ENCODE peak calls at places on chromosomes 6 and 20, in five cellular contexts. U, X, K, B and W are unnamed samples.

GRCh38 chr20:61186771-61187170 is 65.3 kb upstream of the CDH4 start:
- DNase-seq in U (peak; percentile 45), X (no peak), K (no peak), B (no peak), W (no peak)

GRCh38 chr6:128252293-128253176 is 267.9 kb downstream of the PTPRK start:
- DNase-seq in U (no peak), X (no peak), K (no peak), B (no peak), W (no peak)

GRCh38 chr6:7045331-7045730 is 62.4 kb upstream of the RREB1 start:
- DNase-seq in U (no peak), X (no peak), K (no peak), B (no peak), W (no peak)

GRCh38 chr6:26159417-26160273 is 72.4 kb downstream of the HFE start:
- DNase-seq in U (no peak), X (no peak), K (no peak), B (peak; percentile 71), W (no peak)

GRCh38 chr6:73854998-73855718 is 159.2 kb downstream of the CD109 start:
- DNase-seq in U (peak; percentile 6), X (peak; percentile 44), K (no peak), B (peak; percentile 72), W (no peak)

GRCh38 chr20:55069951-55070350 is 594.6 kb downstream of the DOK5 start:
- DNase-seq in U (no peak), X (no peak), K (no peak), B (no peak), W (no peak)

GRCh38 chr6:56995347-56995746 is 40.4 kb downstream of the BEND6 start:
- DNase-seq in U (no peak), X (no peak), K (no peak), B (no peak), W (no peak)

GRCh38 chr6:111972714-111973678 is 80.9 kb upstream of the CCN6 start:
- DNase-seq in U (peak; percentile 97), X (peak; percentile 78), K (no peak), B (no peak), W (peak; percentile 53)

GRCh38 chr6:138520463-138520862 is 21.2 kb upstream of the NHSL1 start:
- DNase-seq in U (no peak), X (no peak), K (no peak), B (peak; percentile 21), W (no peak)

GRCh38 chr20:40438161-40438835 is 250.7 kb downstream of the MAFB start:
- DNase-seq in U (peak; percentile 54), X (no peak), K (no peak), B (no peak), W (no peak)

GRCh38 chr6:46042355-46042999 is 26.8 kb upstream of the CLIC5 start:
- DNase-seq in U (peak; percentile 50), X (no peak), K (no peak), B (peak; percentile 41), W (no peak)

GRCh38 chr20:39778847-39779641 is 816.9 kb downstream of the DHX35 start:
- DNase-seq in U (no peak), X (no peak), K (no peak), B (no peak), W (no peak)

GRCh38 chr6:134979142-134979541 is 29.2 kb upstream of the ALDH8A1 start:
- DNase-seq in U (no peak), X (no peak), K (no peak), B (peak; percentile 80), W (no peak)

GRCh38 chr6:134707342-134707982 is 242.4 kb downstream of the ALDH8A1 start:
- DNase-seq in U (peak; percentile 70), X (no peak), K (no peak), B (no peak), W (no peak)

GRCh38 chr20:46331612-46332361 is 23.5 kb upstream of the CDH22 start:
- DNase-seq in U (no peak), X (no peak), K (no peak), B (no peak), W (no peak)

GRCh38 chr6:96878101-96878500 is 19.6 kb downstream of the NDUFAF4 start:
- DNase-seq in U (no peak), X (no peak), K (no peak), B (no peak), W (no peak)

GRCh38 chr6:152338335-152339125 is 298.6 kb downstream of the SYNE1 start:
- DNase-seq in U (peak; percentile 39), X (peak; percentile 56), K (no peak), B (peak; percentile 48), W (peak; percentile 68)

GRCh38 chr6:145809785-145810184 is 4.8 kb downstream of the FBXO30 start:
- DNase-seq in U (no peak), X (no peak), K (no peak), B (no peak), W (no peak)

GRCh38 chr6:110550353-110550752 is 73.9 kb upstream of the SLC22A16 start:
- DNase-seq in U (no peak), X (no peak), K (no peak), B (no peak), W (no peak)

GRCh38 chr6:20454201-20454824 is 52.6 kb downstream of the E2F3 start:
- DNase-seq in U (no peak), X (no peak), K (no peak), B (no peak), W (no peak)

GRCh38 chr6:14724546-14724945 is 521.3 kb upstream of the JARID2 start:
- DNase-seq in U (no peak), X (no peak), K (no peak), B (no peak), W (no peak)

GRCh38 chr6:170329321-170329720 is 22.8 kb downstream of the FAM120B start:
- DNase-seq in U (no peak), X (no peak), K (no peak), B (no peak), W (no peak)

GRCh38 chr6:54813901-54814300 is 32.7 kb upstream of the FAM83B start:
- DNase-seq in U (no peak), X (no peak), K (no peak), B (no peak), W (no peak)

GRCh38 chr6:30599625-30600324 is 17.3 kb downstream of the PPP1R10 start:
- DNase-seq in U (no peak), X (no peak), K (no peak), B (no peak), W (no peak)

GRCh38 chr6:83285917-83286316 is 92.8 kb downstream of the RWDD2A start:
- DNase-seq in U (no peak), X (no peak), K (no peak), B (no peak), W (no peak)

GRCh38 chr6:156662025-156662445 is 115.1 kb upstream of the ARID1B start:
- DNase-seq in U (peak; percentile 76), X (no peak), K (no peak), B (no peak), W (no peak)

GRCh38 chr6:139708342-139709199 is 334.1 kb upstream of the CITED2 start:
- DNase-seq in U (peak; percentile 88), X (no peak), K (no peak), B (no peak), W (no peak)

GRCh38 chr6:130282234-130282995 is 59.7 kb upstream of the SAMD3 start:
- DNase-seq in U (peak; percentile 35), X (no peak), K (no peak), B (peak; percentile 80), W (no peak)

GRCh38 chr6:151119823-151120524 is 119.8 kb upstream of the AKAP12 start:
- DNase-seq in U (no peak), X (no peak), K (no peak), B (no peak), W (no peak)

GRCh38 chr6:160931378-160932343 is 59.9 kb upstream of the MAP3K4 start:
- DNase-seq in U (no peak), X (peak; percentile 30), K (no peak), B (no peak), W (no peak)

GRCh38 chr6:129251669-129252376 is 368.9 kb downstream of the LAMA2 start:
- DNase-seq in U (peak; percentile 77), X (peak; percentile 28), K (no peak), B (peak; percentile 74), W (no peak)

GRCh38 chr6:38352636-38353035 is 287.1 kb downstream of the BTBD9 start:
- DNase-seq in U (peak; percentile 6), X (no peak), K (no peak), B (no peak), W (no peak)

GRCh38 chr6:165109011-165109410 is 200.4 kb downstream of the C6orf118 start:
- DNase-seq in U (no peak), X (no peak), K (no peak), B (no peak), W (no peak)

GRCh38 chr6:16344756-16345155 is 106.4 kb downstream of the GMPR start:
- DNase-seq in U (peak; percentile 83), X (peak; percentile 66), K (no peak), B (no peak), W (no peak)